ENCODE peak calls at places on chromosomes 3 and 15, in seven cellular contexts. One of them, this sample, is unnamed. For H3K27me3, the result is how much of the 10 kb centered on the place peaks cover.

GRCh38 chr15:68404056-68404798 is 27.7 kb downstream of the ITGA11 start:
- DNase-seq in HepG2: no peak
- DNase-seq in uterus: peak
- DNase-seq in ovary: peak
- DNase-seq in gastrocnemius medialis: no peak
- DNase-seq in spleen: no peak
- DNase-seq in body of pancreas: no peak
- DNase-seq in this sample: no peak

GRCh38 chr15:100998630-100999029 is 79.5 kb downstream of the LRRK1 start:
- DNase-seq in uterus: no peak
- DNase-seq in ovary: no peak
- DNase-seq in HepG2: no peak
- DNase-seq in spleen: no peak
- DNase-seq in body of pancreas: no peak
- DNase-seq in gastrocnemius medialis: no peak
- DNase-seq in this sample: no peak

GRCh38 chr15:94312946-94313345 is 81.6 kb downstream of the MCTP2 start:
- DNase-seq in body of pancreas: no peak
- DNase-seq in uterus: no peak
- DNase-seq in ovary: no peak
- DNase-seq in spleen: no peak
- DNase-seq in gastrocnemius medialis: no peak
- DNase-seq in HepG2: no peak
- DNase-seq in this sample: no peak

GRCh38 chr3:47605646-47606045 is 27.0 kb upstream of the CSPG5 start:
- DNase-seq in ovary: no peak
- DNase-seq in body of pancreas: no peak
- DNase-seq in uterus: no peak
- DNase-seq in gastrocnemius medialis: no peak
- DNase-seq in spleen: no peak
- DNase-seq in HepG2: no peak
- DNase-seq in this sample: no peak

GRCh38 chr15:53346583-53346982 is 412.9 kb downstream of the WDR72 start:
- DNase-seq in ovary: no peak
- DNase-seq in spleen: no peak
- DNase-seq in gastrocnemius medialis: no peak
- DNase-seq in body of pancreas: no peak
- DNase-seq in uterus: no peak
- DNase-seq in HepG2: no peak
- DNase-seq in this sample: no peak

GRCh38 chr3:196214783-196215441 is 1.4 kb upstream of the SLC51A start:
- DNase-seq in ovary: peak
- DNase-seq in gastrocnemius medialis: no peak
- DNase-seq in body of pancreas: no peak
- DNase-seq in spleen: peak
- DNase-seq in uterus: no peak
- DNase-seq in HepG2: peak
- DNase-seq in this sample: no peak

GRCh38 chr3:130731817-130732216 is 14.8 kb downstream of the PIK3R4 start:
- DNase-seq in ovary: no peak
- DNase-seq in uterus: no peak
- DNase-seq in gastrocnemius medialis: no peak
- DNase-seq in spleen: no peak
- DNase-seq in body of pancreas: no peak
- DNase-seq in HepG2: no peak
- DNase-seq in this sample: no peak

GRCh38 chr3:46660543-46661523 is 32.6 kb downstream of the ALS2CL start:
- DNase-seq in ovary: no peak
- DNase-seq in gastrocnemius medialis: no peak
- DNase-seq in HepG2: no peak
- DNase-seq in uterus: no peak
- DNase-seq in spleen: no peak
- DNase-seq in body of pancreas: no peak
- DNase-seq in this sample: no peak

GRCh38 chr3:37686225-37686624 is 175.5 kb upstream of the CTDSPL start:
- DNase-seq in body of pancreas: no peak
- DNase-seq in spleen: no peak
- DNase-seq in gastrocnemius medialis: no peak
- DNase-seq in ovary: no peak
- DNase-seq in uterus: no peak
- DNase-seq in HepG2: no peak
- DNase-seq in this sample: no peak

GRCh38 chr3:190585771-190586630 is 72.1 kb downstream of the IL1RAP start:
- DNase-seq in uterus: no peak
- DNase-seq in HepG2: peak
- DNase-seq in body of pancreas: peak
- DNase-seq in ovary: no peak
- DNase-seq in gastrocnemius medialis: no peak
- DNase-seq in spleen: no peak
- DNase-seq in this sample: no peak

GRCh38 chr3:79297242-79297641 is 470.6 kb downstream of the ROBO1 start:
- DNase-seq in ovary: no peak
- DNase-seq in HepG2: peak
- DNase-seq in spleen: no peak
- DNase-seq in uterus: no peak
- DNase-seq in body of pancreas: no peak
- DNase-seq in gastrocnemius medialis: no peak
- DNase-seq in this sample: no peak

GRCh38 chr3:124761935-124762334 is 31.7 kb downstream of the UMPS start:
- DNase-seq in uterus: no peak
- DNase-seq in gastrocnemius medialis: no peak
- DNase-seq in spleen: no peak
- DNase-seq in body of pancreas: no peak
- DNase-seq in HepG2: peak
- DNase-seq in ovary: no peak
- DNase-seq in this sample: no peak

GRCh38 chr3:33941804-33942203 is 143.4 kb downstream of the PDCD6IP start:
- DNase-seq in uterus: no peak
- DNase-seq in spleen: no peak
- DNase-seq in body of pancreas: no peak
- DNase-seq in HepG2: no peak
- DNase-seq in ovary: no peak
- DNase-seq in gastrocnemius medialis: no peak
- DNase-seq in this sample: no peak

GRCh38 chr15:78149805-78150751 is 916 bp downstream of the IDH3A start:
- DNase-seq in gastrocnemius medialis: no peak
- DNase-seq in HepG2: peak
- DNase-seq in uterus: no peak
- DNase-seq in spleen: no peak
- DNase-seq in body of pancreas: peak
- DNase-seq in ovary: no peak
- DNase-seq in this sample: no peak

GRCh38 chr15:77493324-77493907 is 72.7 kb downstream of the HMG20A start:
- DNase-seq in uterus: no peak
- DNase-seq in gastrocnemius medialis: no peak
- DNase-seq in HepG2: no peak
- DNase-seq in ovary: no peak
- DNase-seq in body of pancreas: no peak
- DNase-seq in spleen: no peak
- DNase-seq in this sample: no peak

GRCh38 chr15:80660114-80660513 is 35.0 kb upstream of the ABHD17C start:
- DNase-seq in uterus: no peak
- DNase-seq in gastrocnemius medialis: no peak
- DNase-seq in ovary: no peak
- DNase-seq in HepG2: peak
- DNase-seq in spleen: no peak
- DNase-seq in body of pancreas: peak
- DNase-seq in this sample: no peak

DNA sequence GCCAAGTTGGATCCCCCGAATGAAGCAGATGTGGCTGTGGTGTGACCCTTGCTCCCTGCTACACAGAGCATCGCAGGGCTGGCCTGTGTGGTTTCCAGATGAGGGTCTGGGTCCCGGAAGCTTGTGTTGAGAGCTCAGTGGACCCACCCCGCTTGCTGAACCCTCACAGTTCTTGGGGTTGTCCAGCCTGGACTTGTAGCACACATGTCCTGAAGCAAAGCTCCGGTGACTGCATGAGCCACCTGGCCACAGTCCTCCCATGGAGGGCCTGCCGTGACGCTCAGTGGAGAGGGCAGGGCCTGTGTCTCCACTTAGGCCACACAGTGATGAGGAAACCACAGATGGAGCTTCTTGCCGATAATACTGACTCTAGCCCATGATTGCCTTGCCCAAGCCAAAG is 62.7 kb downstream of the RGMA start:
- DNase-seq in uterus: no peak
- DNase-seq in ovary: no peak
- DNase-seq in spleen: peak
- DNase-seq in body of pancreas: no peak
- DNase-seq in HepG2: no peak
- DNase-seq in gastrocnemius medialis: no peak
- DNase-seq in this sample: no peak
- TF ChIP-seq POLR2A in uterus: no peak
- TF ChIP-seq POLR2A in ovary: no peak
- TF ChIP-seq POLR2A in spleen: no peak
- TF ChIP-seq POLR2A in body of pancreas: no peak
- TF ChIP-seq POLR2A in HepG2: no peak
- TF ChIP-seq POLR2A in gastrocnemius medialis: no peak
- TF ChIP-seq POLR2A in this sample: no peak

GRCh38 chr15:89501646-89502045 is 5.3 kb upstream of the RHCG start:
- DNase-seq in gastrocnemius medialis: no peak
- DNase-seq in spleen: no peak
- DNase-seq in body of pancreas: no peak
- DNase-seq in ovary: no peak
- DNase-seq in uterus: no peak
- DNase-seq in HepG2: no peak
- DNase-seq in this sample: no peak
- H3K27me3 ChIP-seq in gastrocnemius medialis: under half
- H3K27me3 ChIP-seq in spleen: under half
- H3K27me3 ChIP-seq in body of pancreas: under half
- H3K27me3 ChIP-seq in ovary: under half
- H3K27me3 ChIP-seq in uterus: under half
- H3K27me3 ChIP-seq in HepG2: under half
- H3K27me3 ChIP-seq in this sample: under half

GRCh38 chr15:89367485-89368451 is 33.1 kb upstream of the POLG start:
- DNase-seq in ovary: no peak
- DNase-seq in HepG2: no peak
- DNase-seq in spleen: no peak
- DNase-seq in body of pancreas: no peak
- DNase-seq in uterus: no peak
- DNase-seq in gastrocnemius medialis: no peak
- DNase-seq in this sample: no peak

GRCh38 chr15:89368566-89369223 is 34.1 kb upstream of the POLG start:
- DNase-seq in gastrocnemius medialis: no peak
- DNase-seq in HepG2: no peak
- DNase-seq in uterus: no peak
- DNase-seq in spleen: no peak
- DNase-seq in body of pancreas: no peak
- DNase-seq in ovary: no peak
- DNase-seq in this sample: no peak

GRCh38 chr15:89370120-89371077 is 35.8 kb upstream of the POLG start:
- DNase-seq in body of pancreas: no peak
- DNase-seq in HepG2: no peak
- DNase-seq in spleen: no peak
- DNase-seq in ovary: no peak
- DNase-seq in uterus: no peak
- DNase-seq in gastrocnemius medialis: no peak
- DNase-seq in this sample: no peak

GRCh38 chr15:89371145-89372044 is 36.8 kb upstream of the POLG start:
- DNase-seq in body of pancreas: no peak
- DNase-seq in ovary: no peak
- DNase-seq in gastrocnemius medialis: no peak
- DNase-seq in uterus: no peak
- DNase-seq in spleen: no peak
- DNase-seq in HepG2: no peak
- DNase-seq in this sample: no peak

GRCh38 chr15:89369548-89369947 is 34.9 kb upstream of the POLG start:
- DNase-seq in HepG2: no peak
- DNase-seq in ovary: no peak
- DNase-seq in gastrocnemius medialis: no peak
- DNase-seq in body of pancreas: no peak
- DNase-seq in spleen: no peak
- DNase-seq in uterus: no peak
- DNase-seq in this sample: no peak
- TF ChIP-seq POLR2A in HepG2: no peak
- TF ChIP-seq POLR2A in ovary: no peak
- TF ChIP-seq POLR2A in gastrocnemius medialis: no peak
- TF ChIP-seq POLR2A in body of pancreas: no peak
- TF ChIP-seq POLR2A in spleen: no peak
- TF ChIP-seq POLR2A in uterus: no peak
- TF ChIP-seq POLR2A in this sample: no peak

GRCh38 chr15:70237626-70238025 is 139.9 kb upstream of the TLE3 start:
- DNase-seq in gastrocnemius medialis: no peak
- DNase-seq in ovary: no peak
- DNase-seq in HepG2: no peak
- DNase-seq in uterus: no peak
- DNase-seq in body of pancreas: no peak
- DNase-seq in spleen: no peak
- DNase-seq in this sample: no peak
- H3K27me3 ChIP-seq in gastrocnemius medialis: under half
- H3K27me3 ChIP-seq in ovary: under half
- H3K27me3 ChIP-seq in HepG2: under half
- H3K27me3 ChIP-seq in uterus: under half
- H3K27me3 ChIP-seq in body of pancreas: under half
- H3K27me3 ChIP-seq in spleen: under half
- H3K27me3 ChIP-seq in this sample: under half

DNA sequence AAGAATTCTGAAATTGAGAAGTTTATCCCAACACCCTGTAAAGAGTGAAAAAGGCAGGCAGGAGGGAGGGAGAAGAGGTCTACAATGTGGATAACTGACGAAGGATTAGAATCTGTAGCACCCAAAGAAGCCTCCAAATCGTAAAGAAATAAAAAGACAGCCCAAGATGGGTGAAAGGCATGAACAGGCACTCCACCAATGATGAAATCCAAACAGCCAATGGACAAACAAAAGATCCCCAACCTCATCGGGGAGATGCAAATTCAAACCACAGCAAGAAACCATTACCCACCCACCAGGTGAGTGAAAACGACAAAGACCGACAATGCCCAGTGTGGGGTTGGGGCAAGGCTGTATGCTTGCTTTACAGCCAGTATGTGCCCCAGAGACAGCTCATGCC is 85.6 kb downstream of the IQSEC1 start:
- DNase-seq in gastrocnemius medialis: no peak
- DNase-seq in body of pancreas: no peak
- DNase-seq in ovary: no peak
- DNase-seq in HepG2: no peak
- DNase-seq in uterus: no peak
- DNase-seq in spleen: peak
- DNase-seq in this sample: no peak
- TF ChIP-seq POLR2A in gastrocnemius medialis: no peak
- TF ChIP-seq POLR2A in body of pancreas: no peak
- TF ChIP-seq POLR2A in ovary: no peak
- TF ChIP-seq POLR2A in HepG2: no peak
- TF ChIP-seq POLR2A in uterus: no peak
- TF ChIP-seq POLR2A in spleen: no peak
- TF ChIP-seq POLR2A in this sample: no peak

DNA sequence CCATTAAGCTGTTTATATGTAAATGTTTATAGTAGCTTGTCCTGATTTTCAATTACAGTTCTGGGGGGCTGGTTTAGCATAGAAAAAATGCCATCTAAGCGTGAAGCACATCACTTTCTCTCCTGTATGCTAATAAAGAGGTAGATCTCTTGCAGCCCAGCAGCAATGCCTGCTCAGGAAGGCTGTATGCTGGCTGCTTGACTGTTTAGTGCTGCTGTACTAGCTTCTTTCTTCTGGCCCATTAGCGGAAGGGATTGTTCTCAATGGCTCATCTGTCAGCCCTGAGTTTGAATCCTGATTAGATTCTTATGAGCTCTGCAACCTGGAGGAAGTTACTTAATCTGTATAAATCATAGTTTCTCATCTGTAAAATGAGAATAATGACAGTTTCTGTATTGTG is 478.9 kb downstream of the ERC2 start:
- DNase-seq in spleen: no peak
- DNase-seq in ovary: no peak
- DNase-seq in uterus: no peak
- DNase-seq in body of pancreas: no peak
- DNase-seq in HepG2: no peak
- DNase-seq in gastrocnemius medialis: no peak
- DNase-seq in this sample: no peak
- H3K27me3 ChIP-seq in spleen: under half
- H3K27me3 ChIP-seq in ovary: under half
- H3K27me3 ChIP-seq in uterus: under half
- H3K27me3 ChIP-seq in body of pancreas: under half
- H3K27me3 ChIP-seq in HepG2: under half
- H3K27me3 ChIP-seq in gastrocnemius medialis: under half
- H3K27me3 ChIP-seq in this sample: under half

This sample was measured in esophagus squamous epithelium.